ENCODE peak calls at places on chromosome 7, in nine cellular contexts. One of them, this sample, is unnamed.

GRCh38 chr7:12162420-12163113 is 48.5 kb upstream of the TMEM106B start:
- DNase-seq in glutamatergic neuron: no peak
- DNase-seq in fibroblast of mammary gland: peak
- DNase-seq in upper lobe of right lung: no peak
- DNase-seq in endodermal cell: no peak
- DNase-seq in spleen: no peak
- DNase-seq in mammary epithelial cell: peak
- DNase-seq in WTC11: no peak
- DNase-seq in colonic mucosa: no peak
- DNase-seq in this sample: no peak

GRCh38 chr7:81684513-81685262 is 85.2 kb downstream of the HGF start:
- DNase-seq in glutamatergic neuron: peak
- DNase-seq in WTC11: no peak
- DNase-seq in fibroblast of mammary gland: peak
- DNase-seq in colonic mucosa: peak
- DNase-seq in spleen: peak
- DNase-seq in endodermal cell: no peak
- DNase-seq in upper lobe of right lung: peak
- DNase-seq in mammary epithelial cell: peak
- DNase-seq in this sample: peak

GRCh38 chr7:138029941-138030340 is 28.1 kb upstream of the CREB3L2 start:
- DNase-seq in fibroblast of mammary gland: no peak
- DNase-seq in upper lobe of right lung: no peak
- DNase-seq in mammary epithelial cell: peak
- DNase-seq in endodermal cell: no peak
- DNase-seq in glutamatergic neuron: no peak
- DNase-seq in colonic mucosa: no peak
- DNase-seq in spleen: no peak
- DNase-seq in WTC11: no peak
- DNase-seq in this sample: no peak

GRCh38 chr7:98368721-98369120 is 32.2 kb downstream of the BAIAP2L1 start:
- DNase-seq in spleen: no peak
- DNase-seq in colonic mucosa: no peak
- DNase-seq in glutamatergic neuron: no peak
- DNase-seq in upper lobe of right lung: no peak
- DNase-seq in fibroblast of mammary gland: no peak
- DNase-seq in mammary epithelial cell: no peak
- DNase-seq in endodermal cell: no peak
- DNase-seq in WTC11: no peak
- DNase-seq in this sample: no peak

GRCh38 chr7:29871787-29872398 is 65.6 kb downstream of the WIPF3 start:
- DNase-seq in mammary epithelial cell: no peak
- DNase-seq in endodermal cell: no peak
- DNase-seq in colonic mucosa: no peak
- DNase-seq in WTC11: no peak
- DNase-seq in fibroblast of mammary gland: peak
- DNase-seq in spleen: no peak
- DNase-seq in upper lobe of right lung: no peak
- DNase-seq in glutamatergic neuron: no peak
- DNase-seq in this sample: no peak

GRCh38 chr7:22339725-22340390 is 17.1 kb downstream of the RAPGEF5 start:
- DNase-seq in spleen: no peak
- DNase-seq in colonic mucosa: no peak
- DNase-seq in glutamatergic neuron: no peak
- DNase-seq in upper lobe of right lung: no peak
- DNase-seq in mammary epithelial cell: no peak
- DNase-seq in endodermal cell: no peak
- DNase-seq in fibroblast of mammary gland: no peak
- DNase-seq in WTC11: no peak
- DNase-seq in this sample: no peak

GRCh38 chr7:157527235-157527634 is 190.4 kb downstream of the DNAJB6 start:
- DNase-seq in mammary epithelial cell: no peak
- DNase-seq in colonic mucosa: no peak
- DNase-seq in spleen: peak
- DNase-seq in endodermal cell: no peak
- DNase-seq in fibroblast of mammary gland: no peak
- DNase-seq in upper lobe of right lung: peak
- DNase-seq in glutamatergic neuron: no peak
- DNase-seq in WTC11: no peak
- DNase-seq in this sample: peak

GRCh38 chr7:24879281-24879680 is 100.7 kb downstream of the OSBPL3 start:
- DNase-seq in glutamatergic neuron: no peak
- DNase-seq in endodermal cell: no peak
- DNase-seq in upper lobe of right lung: no peak
- DNase-seq in colonic mucosa: no peak
- DNase-seq in WTC11: no peak
- DNase-seq in fibroblast of mammary gland: peak
- DNase-seq in spleen: no peak
- DNase-seq in mammary epithelial cell: no peak
- DNase-seq in this sample: peak

GRCh38 chr7:73644887-73645286 is 20.6 kb upstream of the MLXIPL start:
- DNase-seq in fibroblast of mammary gland: no peak
- DNase-seq in spleen: no peak
- DNase-seq in endodermal cell: no peak
- DNase-seq in upper lobe of right lung: no peak
- DNase-seq in colonic mucosa: no peak
- DNase-seq in glutamatergic neuron: no peak
- DNase-seq in WTC11: no peak
- DNase-seq in mammary epithelial cell: no peak
- DNase-seq in this sample: no peak

GRCh38 chr7:148657929-148658328 is 40.8 kb upstream of the CUL1 start:
- DNase-seq in spleen: no peak
- DNase-seq in mammary epithelial cell: no peak
- DNase-seq in fibroblast of mammary gland: no peak
- DNase-seq in WTC11: no peak
- DNase-seq in colonic mucosa: no peak
- DNase-seq in glutamatergic neuron: no peak
- DNase-seq in upper lobe of right lung: no peak
- DNase-seq in endodermal cell: no peak
- DNase-seq in this sample: no peak

GRCh38 chr7:38429057-38429456 is 155.6 kb upstream of the TARP start:
- DNase-seq in WTC11: no peak
- DNase-seq in upper lobe of right lung: no peak
- DNase-seq in spleen: no peak
- DNase-seq in colonic mucosa: no peak
- DNase-seq in fibroblast of mammary gland: no peak
- DNase-seq in mammary epithelial cell: no peak
- DNase-seq in endodermal cell: no peak
- DNase-seq in glutamatergic neuron: no peak
- DNase-seq in this sample: no peak

GRCh38 chr7:38886265-38886664 is 22.7 kb downstream of the VPS41 start:
- DNase-seq in colonic mucosa: no peak
- DNase-seq in WTC11: peak
- DNase-seq in fibroblast of mammary gland: no peak
- DNase-seq in mammary epithelial cell: no peak
- DNase-seq in endodermal cell: peak
- DNase-seq in glutamatergic neuron: no peak
- DNase-seq in spleen: no peak
- DNase-seq in upper lobe of right lung: no peak
- DNase-seq in this sample: no peak

GRCh38 chr7:71613316-71613715 is 481.4 kb downstream of the GALNT17 start:
- DNase-seq in WTC11: no peak
- DNase-seq in spleen: no peak
- DNase-seq in endodermal cell: no peak
- DNase-seq in colonic mucosa: no peak
- DNase-seq in fibroblast of mammary gland: peak
- DNase-seq in upper lobe of right lung: no peak
- DNase-seq in mammary epithelial cell: no peak
- DNase-seq in glutamatergic neuron: no peak
- DNase-seq in this sample: no peak

GRCh38 chr7:108335264-108335918 is 120.8 kb downstream of the NRCAM start:
- DNase-seq in glutamatergic neuron: peak
- DNase-seq in WTC11: no peak
- DNase-seq in upper lobe of right lung: no peak
- DNase-seq in colonic mucosa: no peak
- DNase-seq in endodermal cell: no peak
- DNase-seq in fibroblast of mammary gland: no peak
- DNase-seq in spleen: no peak
- DNase-seq in mammary epithelial cell: no peak
- DNase-seq in this sample: no peak

GRCh38 chr7:116211006-116211912 is 920 bp downstream of the TES start:
- DNase-seq in colonic mucosa: peak
- DNase-seq in WTC11: peak
- DNase-seq in upper lobe of right lung: peak
- DNase-seq in endodermal cell: peak
- DNase-seq in mammary epithelial cell: peak
- DNase-seq in glutamatergic neuron: peak
- DNase-seq in spleen: peak
- DNase-seq in fibroblast of mammary gland: peak
- DNase-seq in this sample: peak

GRCh38 chr7:150753826-150754603 is 16.8 kb downstream of the GIMAP5 start:
- DNase-seq in spleen: no peak
- DNase-seq in mammary epithelial cell: peak
- DNase-seq in upper lobe of right lung: no peak
- DNase-seq in endodermal cell: peak
- DNase-seq in WTC11: no peak
- DNase-seq in glutamatergic neuron: no peak
- DNase-seq in colonic mucosa: no peak
- DNase-seq in fibroblast of mammary gland: peak
- DNase-seq in this sample: no peak

GRCh38 chr7:44094365-44094764 is 9.8 kb upstream of the AEBP1 start:
- DNase-seq in spleen: no peak
- DNase-seq in endodermal cell: no peak
- DNase-seq in mammary epithelial cell: no peak
- DNase-seq in glutamatergic neuron: no peak
- DNase-seq in fibroblast of mammary gland: no peak
- DNase-seq in upper lobe of right lung: no peak
- DNase-seq in WTC11: no peak
- DNase-seq in colonic mucosa: no peak
- DNase-seq in this sample: no peak

DNA sequence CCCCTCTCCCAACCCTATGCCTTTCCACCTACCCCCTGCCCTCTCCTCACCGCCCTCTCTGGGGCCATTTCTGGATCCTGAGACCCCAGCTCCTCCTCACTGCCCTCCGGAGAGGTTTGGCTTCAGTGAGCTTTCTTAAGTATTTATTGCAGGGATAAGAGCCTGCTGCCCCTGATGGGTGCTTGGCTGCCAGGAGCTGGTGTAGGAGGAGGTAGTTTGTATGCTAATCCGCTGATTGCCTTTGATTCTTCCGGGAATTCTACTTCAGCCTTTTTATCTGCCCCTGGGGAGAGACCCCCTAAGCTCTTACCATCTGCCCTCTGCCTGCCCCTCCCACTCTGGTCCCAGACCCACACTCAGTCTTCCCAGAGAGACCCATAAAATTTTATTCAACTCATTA is 263.5 kb upstream of the PODXL start:
- DNase-seq in glutamatergic neuron: no peak
- DNase-seq in spleen: no peak
- DNase-seq in upper lobe of right lung: no peak
- DNase-seq in mammary epithelial cell: no peak
- DNase-seq in endodermal cell: peak
- DNase-seq in colonic mucosa: no peak
- DNase-seq in fibroblast of mammary gland: no peak
- DNase-seq in WTC11: no peak
- DNase-seq in this sample: no peak
- TF ChIP-seq CTCF in glutamatergic neuron: no peak
- TF ChIP-seq CTCF in spleen: no peak
- TF ChIP-seq CTCF in upper lobe of right lung: no peak
- TF ChIP-seq CTCF in mammary epithelial cell: no peak
- TF ChIP-seq CTCF in endodermal cell: no peak
- TF ChIP-seq CTCF in colonic mucosa: no peak
- TF ChIP-seq CTCF in fibroblast of mammary gland: no peak
- TF ChIP-seq CTCF in WTC11: no peak
- TF ChIP-seq CTCF in this sample: no peak

GRCh38 chr7:42315096-42315495 is 78.1 kb upstream of the GLI3 start:
- DNase-seq in colonic mucosa: no peak
- DNase-seq in mammary epithelial cell: no peak
- DNase-seq in endodermal cell: no peak
- DNase-seq in glutamatergic neuron: no peak
- DNase-seq in fibroblast of mammary gland: peak
- DNase-seq in upper lobe of right lung: no peak
- DNase-seq in WTC11: no peak
- DNase-seq in spleen: no peak
- DNase-seq in this sample: no peak
- TF ChIP-seq CTCF in colonic mucosa: no peak
- TF ChIP-seq CTCF in mammary epithelial cell: no peak
- TF ChIP-seq CTCF in endodermal cell: no peak
- TF ChIP-seq CTCF in glutamatergic neuron: no peak
- TF ChIP-seq CTCF in fibroblast of mammary gland: no peak
- TF ChIP-seq CTCF in upper lobe of right lung: no peak
- TF ChIP-seq CTCF in WTC11: no peak
- TF ChIP-seq CTCF in spleen: no peak
- TF ChIP-seq CTCF in this sample: no peak

GRCh38 chr7:19619122-19619521 is 89.7 kb downstream of the POLR1F start:
- DNase-seq in mammary epithelial cell: peak
- DNase-seq in fibroblast of mammary gland: peak
- DNase-seq in colonic mucosa: no peak
- DNase-seq in glutamatergic neuron: no peak
- DNase-seq in endodermal cell: no peak
- DNase-seq in WTC11: no peak
- DNase-seq in upper lobe of right lung: no peak
- DNase-seq in spleen: no peak
- DNase-seq in this sample: no peak

GRCh38 chr7:19623676-19624075 is 85.2 kb downstream of the POLR1F start:
- DNase-seq in colonic mucosa: no peak
- DNase-seq in WTC11: no peak
- DNase-seq in endodermal cell: no peak
- DNase-seq in spleen: no peak
- DNase-seq in upper lobe of right lung: no peak
- DNase-seq in mammary epithelial cell: no peak
- DNase-seq in fibroblast of mammary gland: peak
- DNase-seq in glutamatergic neuron: no peak
- DNase-seq in this sample: no peak

GRCh38 chr7:19620470-19620869 is 88.4 kb downstream of the POLR1F start:
- DNase-seq in spleen: no peak
- DNase-seq in endodermal cell: no peak
- DNase-seq in fibroblast of mammary gland: peak
- DNase-seq in mammary epithelial cell: no peak
- DNase-seq in glutamatergic neuron: no peak
- DNase-seq in WTC11: no peak
- DNase-seq in colonic mucosa: no peak
- DNase-seq in upper lobe of right lung: no peak
- DNase-seq in this sample: no peak

GRCh38 chr7:19617921-19618320 is 90.9 kb downstream of the POLR1F start:
- DNase-seq in glutamatergic neuron: no peak
- DNase-seq in fibroblast of mammary gland: peak
- DNase-seq in upper lobe of right lung: no peak
- DNase-seq in spleen: no peak
- DNase-seq in WTC11: no peak
- DNase-seq in mammary epithelial cell: no peak
- DNase-seq in colonic mucosa: no peak
- DNase-seq in endodermal cell: no peak
- DNase-seq in this sample: no peak

GRCh38 chr7:19621740-19622139 is 87.1 kb downstream of the POLR1F start:
- DNase-seq in fibroblast of mammary gland: peak
- DNase-seq in colonic mucosa: no peak
- DNase-seq in upper lobe of right lung: no peak
- DNase-seq in WTC11: no peak
- DNase-seq in mammary epithelial cell: peak
- DNase-seq in endodermal cell: no peak
- DNase-seq in spleen: no peak
- DNase-seq in glutamatergic neuron: no peak
- DNase-seq in this sample: no peak
- TF ChIP-seq CTCF in fibroblast of mammary gland: peak
- TF ChIP-seq CTCF in colonic mucosa: no peak
- TF ChIP-seq CTCF in upper lobe of right lung: no peak
- TF ChIP-seq CTCF in WTC11: no peak
- TF ChIP-seq CTCF in mammary epithelial cell: peak
- TF ChIP-seq CTCF in endodermal cell: no peak
- TF ChIP-seq CTCF in spleen: no peak
- TF ChIP-seq CTCF in glutamatergic neuron: no peak
- TF ChIP-seq CTCF in this sample: peak

GRCh38 chr7:8719102-8719501 is 285.7 kb downstream of the NXPH1 start:
- DNase-seq in upper lobe of right lung: no peak
- DNase-seq in fibroblast of mammary gland: no peak
- DNase-seq in endodermal cell: no peak
- DNase-seq in glutamatergic neuron: no peak
- DNase-seq in WTC11: no peak
- DNase-seq in spleen: no peak
- DNase-seq in mammary epithelial cell: no peak
- DNase-seq in colonic mucosa: no peak
- DNase-seq in this sample: no peak

GRCh38 chr7:8724080-8724718 is 290.8 kb downstream of the NXPH1 start:
- DNase-seq in WTC11: peak
- DNase-seq in spleen: no peak
- DNase-seq in upper lobe of right lung: no peak
- DNase-seq in colonic mucosa: peak
- DNase-seq in glutamatergic neuron: peak
- DNase-seq in fibroblast of mammary gland: no peak
- DNase-seq in mammary epithelial cell: peak
- DNase-seq in endodermal cell: peak
- DNase-seq in this sample: no peak
- TF ChIP-seq CTCF in WTC11: peak
- TF ChIP-seq CTCF in spleen: no peak
- TF ChIP-seq CTCF in upper lobe of right lung: peak
- TF ChIP-seq CTCF in colonic mucosa: peak
- TF ChIP-seq CTCF in glutamatergic neuron: peak
- TF ChIP-seq CTCF in fibroblast of mammary gland: no peak
- TF ChIP-seq CTCF in mammary epithelial cell: peak
- TF ChIP-seq CTCF in endodermal cell: peak
- TF ChIP-seq CTCF in this sample: peak

This sample was measured in osteocyte.